ENCODE peak calls at places on chromosome 17, in nine cellular contexts. N, V, I, A, S, L, Q, G and F are unnamed samples.

GRCh38 chr17:751269-752001 is 629 bp downstream of the GEMIN4 start:
- DNase-seq in N (no peak), V (no peak), I (peak; percentile 21), A (peak; percentile 56), S (peak; percentile 39), L (peak; percentile 80), Q (peak; percentile 61), G (peak; percentile 35), F (no peak)

GRCh38 chr17:74872313-74873035 is at the start of gene FDXR:
- DNase-seq in N (no peak), V (no peak), I (no peak), A (no peak), S (no peak), L (no peak), Q (no peak), G (no peak), F (no peak)

GRCh38 chr17:75317671-75318070 is 28.4 kb upstream of the SLC25A19 start:
- DNase-seq in N (no peak), V (no peak), I (no peak), A (no peak), S (no peak), L (no peak), Q (no peak), G (no peak), F (no peak)

GRCh38 chr17:77528516-77529327 is 388.0 kb downstream of the SEC14L1 start:
- DNase-seq in N (no peak), V (peak; percentile 45), I (no peak), A (no peak), S (no peak), L (peak; percentile 54), Q (no peak), G (peak; percentile 84), F (no peak)

GRCh38 chr17:60769327-60769726 is 91.7 kb downstream of the BCAS3 start:
- DNase-seq in N (no peak), V (no peak), I (no peak), A (no peak), S (no peak), L (no peak), Q (no peak), G (no peak), F (no peak)

GRCh38 chr17:8158267-8159031 is 4.3 kb downstream of the VAMP2 start:
- DNase-seq in N (peak; percentile 95), V (peak; percentile 93), I (peak; percentile 84), A (peak; percentile 92), S (peak; percentile 71), L (peak; percentile 92), Q (peak; percentile 84), G (peak; percentile 90), F (peak; percentile 90)

GRCh38 chr17:58187675-58188074 is 4.9 kb upstream of the EPX start:
- DNase-seq in N (no peak), V (no peak), I (no peak), A (no peak), S (no peak), L (no peak), Q (no peak), G (no peak), F (no peak)

GRCh38 chr17:69506489-69506888 is 92.0 kb downstream of the MAP2K6 start:
- DNase-seq in N (no peak), V (no peak), I (no peak), A (no peak), S (no peak), L (no peak), Q (no peak), G (no peak), F (no peak)

GRCh38 chr17:62823111-62823895 is 15.2 kb upstream of the MARCHF10 start:
- DNase-seq in N (no peak), V (no peak), I (peak; percentile 30), A (no peak), S (peak; percentile 41), L (no peak), Q (no peak), G (no peak), F (no peak)

GRCh38 chr17:75573540-75573957 is 14.1 kb upstream of the MYO15B start:
- DNase-seq in N (no peak), V (no peak), I (no peak), A (no peak), S (no peak), L (no peak), Q (no peak), G (no peak), F (no peak)

GRCh38 chr17:56977673-56978395 is at the start of gene SCPEP1:
- DNase-seq in N (peak; percentile 82), V (peak; percentile 81), I (peak; percentile 77), A (peak; percentile 85), S (peak; percentile 76), L (peak; percentile 91), Q (peak; percentile 96), G (peak; percentile 93), F (peak; percentile 87)

GRCh38 chr17:56359518-56359917 is 206.2 kb downstream of the ANKFN1 start:
- DNase-seq in N (no peak), V (no peak), I (no peak), A (no peak), S (no peak), L (no peak), Q (no peak), G (no peak), F (no peak)

GRCh38 chr17:17439971-17440843 is 36.6 kb upstream of the MED9 start:
- DNase-seq in N (peak; percentile 30), V (peak; percentile 68), I (peak; percentile 27), A (peak; percentile 51), S (peak; percentile 46), L (peak; percentile 86), Q (peak; percentile 81), G (peak; percentile 60), F (no peak)

GRCh38 chr17:5249615-5250014 is 15.0 kb upstream of the SCIMP start:
- DNase-seq in N (peak; percentile 51), V (peak; percentile 57), I (peak; percentile 75), A (peak; percentile 32), S (peak; percentile 78), L (no peak), Q (peak; percentile 73), G (peak; percentile 74), F (no peak)
- TF ChIP-seq CTCF in N (peak; percentile 60), V (peak; percentile 57), I (peak; percentile 80), A (peak; percentile 64), S (peak; percentile 72), L (peak; percentile 53), Q (peak; percentile 49), G (peak; percentile 62), F (peak; percentile 78)

GRCh38 chr17:49494937-49495841 is at the start of gene NGFR:
- DNase-seq in N (no peak), V (peak; percentile 14), I (no peak), A (peak; percentile 60), S (peak; percentile 45), L (no peak), Q (peak; percentile 92), G (peak; percentile 70), F (no peak)
- TF ChIP-seq CTCF in N (peak; percentile 13), V (no peak), I (peak; percentile 19), A (no peak), S (no peak), L (no peak), Q (peak; percentile 45), G (no peak), F (peak; percentile 33)

DNA sequence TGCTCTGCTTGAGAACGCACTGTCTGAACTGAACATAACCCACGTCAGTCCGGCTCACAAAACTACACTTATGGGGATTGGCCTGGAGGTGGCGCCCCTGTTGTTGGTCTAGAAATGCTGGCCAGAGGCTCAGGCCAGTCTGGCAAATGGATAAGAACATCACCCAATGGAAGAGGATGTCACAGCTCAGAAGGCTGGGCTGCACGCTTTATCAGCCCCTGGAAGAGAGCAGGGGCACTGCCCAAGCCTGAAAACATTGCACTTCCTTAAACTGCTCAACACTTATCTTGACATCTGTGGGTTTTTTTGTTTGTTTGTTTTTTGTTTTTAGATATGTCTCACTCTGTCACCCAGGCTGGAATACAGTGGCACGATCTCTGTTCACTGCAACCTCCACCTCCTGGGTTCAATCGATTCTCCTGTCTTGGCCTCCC is 24.8 kb upstream of the BPTF start:
- DNase-seq in N (peak; percentile 49), V (peak; percentile 82), I (peak; percentile 72), A (peak; percentile 75), S (peak; percentile 61), L (peak; percentile 85), Q (peak; percentile 76), G (peak; percentile 80), F (peak; percentile 71)
- TF ChIP-seq CTCF in N (peak; percentile 49), V (peak; percentile 72), I (peak; percentile 82), A (peak; percentile 56), S (peak; percentile 86), L (peak; percentile 70), Q (peak; percentile 91), G (peak; percentile 80), F (peak; percentile 75)

GRCh38 chr17:66210208-66210574 is 18.3 kb upstream of the CEP112 start:
- DNase-seq in N (no peak), V (no peak), I (no peak), A (no peak), S (no peak), L (no peak), Q (no peak), G (no peak), F (no peak)

GRCh38 chr17:66203274-66204015 is 11.5 kb upstream of the CEP112 start:
- DNase-seq in N (no peak), V (no peak), I (no peak), A (no peak), S (no peak), L (no peak), Q (no peak), G (no peak), F (no peak)

GRCh38 chr17:66211047-66211810 is 18.0 kb downstream of the APOH start:
- DNase-seq in N (no peak), V (no peak), I (no peak), A (no peak), S (no peak), L (no peak), Q (no peak), G (no peak), F (no peak)

DNA sequence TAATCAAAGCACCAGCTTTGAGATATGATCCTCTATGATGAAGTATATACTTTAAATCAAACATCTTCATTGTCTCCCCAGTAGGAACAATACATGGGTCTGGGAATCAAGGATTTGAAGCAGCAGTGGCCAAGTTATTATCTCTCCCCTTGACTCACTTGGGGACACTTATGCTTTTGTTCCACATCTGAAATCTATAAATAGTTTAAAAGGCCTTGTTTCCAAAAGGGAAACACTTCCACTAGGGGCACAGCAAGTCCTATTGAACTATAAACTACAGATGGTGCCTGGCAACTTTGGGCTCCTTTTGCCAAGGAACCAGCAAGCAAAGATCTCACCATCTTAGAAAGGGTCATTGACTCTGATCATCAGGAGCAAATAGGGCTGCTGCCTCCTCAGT is 16.0 kb upstream of the CEP112 start:
- DNase-seq in N (no peak), V (no peak), I (no peak), A (no peak), S (no peak), L (no peak), Q (no peak), G (no peak), F (no peak)
- TF ChIP-seq CTCF in N (no peak), V (no peak), I (peak; percentile 10), A (no peak), S (no peak), L (no peak), Q (no peak), G (no peak), F (no peak)

GRCh38 chr17:4997302-4998026 is at the start of the genes INCA1 and KIF1C:
- DNase-seq in N (peak; percentile 92), V (peak; percentile 88), I (peak; percentile 81), A (peak; percentile 95), S (peak; percentile 85), L (peak; percentile 98), Q (peak; percentile 100), G (peak; percentile 97), F (peak; percentile 93)
- TF ChIP-seq CTCF in N (peak; percentile 46), V (no peak), I (peak; percentile 18), A (peak; percentile 17), S (no peak), L (peak; percentile 17), Q (no peak), G (no peak), F (peak; percentile 45)

GRCh38 chr17:81404557-81405165 is 9.4 kb downstream of the BAHCC1 start:
- DNase-seq in N (peak; percentile 72), V (no peak), I (no peak), A (no peak), S (no peak), L (no peak), Q (no peak), G (peak; percentile 66), F (no peak)
- TF ChIP-seq CTCF in N (no peak), V (no peak), I (no peak), A (no peak), S (no peak), L (no peak), Q (no peak), G (no peak), F (no peak)